ENCODE peak calls at places on chromosomes 12 and 14, in nine cellular contexts. R, P, A, U, Z, Y, I, B and O are unnamed samples.

GRCh38 chr14:54564071-54564798 is 2.7 kb upstream of the SAMD4A start:
- DNase-seq in R (peak), P (no peak), A (no peak), U (no peak), Z (peak), Y (peak), I (no peak), B (no peak), O (no peak)

GRCh38 chr14:63910593-63911363 is 58.0 kb downstream of the SYNE2 start:
- DNase-seq in R (peak), P (no peak), A (no peak), U (no peak), Z (no peak), Y (no peak), I (no peak), B (no peak), O (no peak)

GRCh38 chr14:61491224-61491623 is 169.8 kb downstream of the PRKCH start:
- DNase-seq in R (no peak), P (no peak), A (no peak), U (no peak), Z (no peak), Y (no peak), I (no peak), B (no peak), O (no peak)

GRCh38 chr12:113589437-113589836 is 117.8 kb upstream of the LHX5 start:
- DNase-seq in R (no peak), P (no peak), A (no peak), U (no peak), Z (no peak), Y (no peak), I (no peak), B (no peak), O (no peak)

GRCh38 chr12:6053541-6053940 is 70.9 kb downstream of the VWF start:
- DNase-seq in R (no peak), P (no peak), A (peak), U (no peak), Z (no peak), Y (no peak), I (no peak), B (no peak), O (no peak)

GRCh38 chr14:92774563-92774962 is 19.5 kb upstream of the GOLGA5 start:
- DNase-seq in R (no peak), P (no peak), A (no peak), U (no peak), Z (no peak), Y (no peak), I (no peak), B (no peak), O (no peak)

GRCh38 chr12:109760930-109761630 is 47.5 kb downstream of the FAM222A start:
- DNase-seq in R (no peak), P (no peak), A (no peak), U (no peak), Z (no peak), Y (no peak), I (no peak), B (peak), O (no peak)

GRCh38 chr12:90868626-90869025 is 86.3 kb downstream of the CCER1 start:
- DNase-seq in R (no peak), P (no peak), A (no peak), U (no peak), Z (no peak), Y (no peak), I (no peak), B (no peak), O (no peak)

GRCh38 chr14:105315211-105315721 is 718 bp downstream of the PACS2 start:
- DNase-seq in R (peak), P (no peak), A (peak), U (no peak), Z (peak), Y (no peak), I (no peak), B (peak), O (peak)

GRCh38 chr12:56120158-56120846 is 2.2 kb downstream of the ZC3H10 start:
- DNase-seq in R (no peak), P (no peak), A (peak), U (no peak), Z (peak), Y (no peak), I (no peak), B (no peak), O (peak)

GRCh38 chr12:42086021-42086420 is 58.7 kb downstream of the GXYLT1 start:
- DNase-seq in R (peak), P (no peak), A (peak), U (no peak), Z (no peak), Y (no peak), I (no peak), B (no peak), O (no peak)

GRCh38 chr12:1936406-1937320 is 18.2 kb upstream of the CACNA2D4 start:
- DNase-seq in R (peak), P (peak), A (peak), U (peak), Z (no peak), Y (no peak), I (no peak), B (no peak), O (peak)

GRCh38 chr12:84161296-84161695 is 751.3 kb downstream of the SLC6A15 start:
- DNase-seq in R (peak), P (no peak), A (peak), U (no peak), Z (no peak), Y (no peak), I (peak), B (no peak), O (no peak)

GRCh38 chr14:83548061-83548839 is 1981.7 kb upstream of the FLRT2 start:
- DNase-seq in R (peak), P (no peak), A (peak), U (no peak), Z (no peak), Y (no peak), I (no peak), B (no peak), O (no peak)

GRCh38 chr12:91387461-91388134 is 205.0 kb upstream of the DCN start:
- DNase-seq in R (peak), P (no peak), A (no peak), U (no peak), Z (no peak), Y (no peak), I (no peak), B (no peak), O (no peak)

GRCh38 chr12:123389560-123390351 is 5.8 kb downstream of the KMT5A start:
- DNase-seq in R (peak), P (no peak), A (peak), U (peak), Z (peak), Y (no peak), I (no peak), B (peak), O (peak)

GRCh38 chr14:76337619-76338545 is 38.1 kb upstream of the ESRRB start:
- DNase-seq in R (no peak), P (no peak), A (no peak), U (no peak), Z (no peak), Y (no peak), I (no peak), B (no peak), O (peak)

GRCh38 chr12:130401703-130402102 is 64.0 kb downstream of the PIWIL1 start:
- DNase-seq in R (peak), P (no peak), A (peak), U (no peak), Z (no peak), Y (no peak), I (no peak), B (no peak), O (no peak)

GRCh38 chr12:75585309-75585708 is 73.9 kb upstream of the KRR1 start:
- DNase-seq in R (peak), P (peak), A (peak), U (no peak), Z (peak), Y (no peak), I (no peak), B (no peak), O (peak)

GRCh38 chr12:59839514-59839913 is 243.7 kb downstream of the SLC16A7 start:
- DNase-seq in R (peak), P (no peak), A (peak), U (no peak), Z (no peak), Y (no peak), I (no peak), B (no peak), O (no peak)

GRCh38 chr12:96981053-96981452 is 74.0 kb downstream of the NEDD1 start:
- DNase-seq in R (peak), P (peak), A (peak), U (no peak), Z (peak), Y (no peak), I (no peak), B (no peak), O (peak)

GRCh38 chr12:108854453-108855283 is 2.7 kb downstream of the SSH1 start:
- DNase-seq in R (peak), P (peak), A (peak), U (no peak), Z (peak), Y (no peak), I (peak), B (no peak), O (peak)

GRCh38 chr12:83826112-83826511 is 1086.5 kb downstream of the SLC6A15 start:
- DNase-seq in R (peak), P (no peak), A (peak), U (no peak), Z (peak), Y (no peak), I (no peak), B (peak), O (peak)

GRCh38 chr12:47841910-47842309 is 22.2 kb upstream of the HDAC7 start:
- DNase-seq in R (no peak), P (no peak), A (no peak), U (no peak), Z (no peak), Y (no peak), I (no peak), B (no peak), O (peak)

GRCh38 chr12:42759622-42760273 is 170.2 kb upstream of the PRICKLE1 start:
- DNase-seq in R (peak), P (no peak), A (peak), U (peak), Z (no peak), Y (no peak), I (no peak), B (no peak), O (no peak)

GRCh38 chr12:133220521-133220920 is 15.2 kb downstream of the ANHX start:
- DNase-seq in R (no peak), P (no peak), A (no peak), U (no peak), Z (no peak), Y (no peak), I (no peak), B (no peak), O (no peak)

GRCh38 chr12:22410497-22410896 is 76.0 kb upstream of the ST8SIA1 start:
- DNase-seq in R (no peak), P (no peak), A (no peak), U (no peak), Z (peak), Y (no peak), I (no peak), B (no peak), O (peak)

GRCh38 chr14:101969480-101969879 is 5.1 kb downstream of the DYNC1H1 start:
- DNase-seq in R (no peak), P (no peak), A (no peak), U (no peak), Z (no peak), Y (no peak), I (no peak), B (no peak), O (no peak)

GRCh38 chr12:133165776-133166175 is 15.5 kb upstream of the ZNF268 start:
- DNase-seq in R (no peak), P (peak), A (peak), U (no peak), Z (peak), Y (no peak), I (no peak), B (no peak), O (peak)

GRCh38 chr14:101068293-101068957 is 164.9 kb upstream of the RTL1 start:
- DNase-seq in R (no peak), P (no peak), A (no peak), U (no peak), Z (no peak), Y (no peak), I (no peak), B (peak), O (no peak)

GRCh38 chr12:56521209-56521589 is 421 bp upstream of the RBMS2 start:
- DNase-seq in R (no peak), P (no peak), A (no peak), U (no peak), Z (no peak), Y (no peak), I (no peak), B (no peak), O (no peak)

GRCh38 chr14:100907240-100907639 is 3.7 kb upstream of the RTL1 start:
- DNase-seq in R (peak), P (no peak), A (no peak), U (no peak), Z (no peak), Y (no peak), I (no peak), B (no peak), O (no peak)

GRCh38 chr12:14148489-14149240 is 167.3 kb upstream of the GRIN2B start:
- DNase-seq in R (no peak), P (no peak), A (no peak), U (no peak), Z (no peak), Y (no peak), I (no peak), B (no peak), O (no peak)

GRCh38 chr12:52584156-52584682 is 10.6 kb upstream of the KRT74 start:
- DNase-seq in R (no peak), P (no peak), A (no peak), U (no peak), Z (no peak), Y (no peak), I (no peak), B (no peak), O (no peak)